ENCODE peak calls at places on chromosomes 6 and 20, in six cellular contexts. One of them, this sample, is unnamed.

GRCh38 chr20:48722002-48722731 is 105.6 kb downstream of the PREX1 start:
- DNase-seq in stomach: peak
- DNase-seq in right atrium auricular region: peak
- DNase-seq in PC-9: no peak
- DNase-seq in activated B cell treated with CpG ODN at 0.5 μM for 24 hours: no peak
- DNase-seq in Peyer's patch: peak
- DNase-seq in this sample: no peak

GRCh38 chr20:45827030-45827652 is at the start of gene TNNC2:
- DNase-seq in right atrium auricular region: no peak
- DNase-seq in activated B cell treated with CpG ODN at 0.5 μM for 24 hours: no peak
- DNase-seq in Peyer's patch: no peak
- DNase-seq in stomach: no peak
- DNase-seq in PC-9: no peak
- DNase-seq in this sample: no peak

GRCh38 chr6:34021839-34022190 is 124.1 kb downstream of the GRM4 start:
- DNase-seq in Peyer's patch: no peak
- DNase-seq in PC-9: no peak
- DNase-seq in stomach: peak
- DNase-seq in right atrium auricular region: no peak
- DNase-seq in activated B cell treated with CpG ODN at 0.5 μM for 24 hours: no peak
- DNase-seq in this sample: no peak

GRCh38 chr6:139370047-139370706 is 4.3 kb downstream of the CITED2 start:
- DNase-seq in PC-9: peak
- DNase-seq in stomach: no peak
- DNase-seq in Peyer's patch: no peak
- DNase-seq in right atrium auricular region: no peak
- DNase-seq in activated B cell treated with CpG ODN at 0.5 μM for 24 hours: no peak
- DNase-seq in this sample: no peak

GRCh38 chr20:44650777-44651493 is 564 bp downstream of the ADA start:
- DNase-seq in activated B cell treated with CpG ODN at 0.5 μM for 24 hours: peak
- DNase-seq in right atrium auricular region: no peak
- DNase-seq in stomach: no peak
- DNase-seq in Peyer's patch: peak
- DNase-seq in PC-9: peak
- DNase-seq in this sample: no peak

GRCh38 chr6:77466055-77467028 is 3.1 kb upstream of the HTR1B start:
- DNase-seq in stomach: peak
- DNase-seq in activated B cell treated with CpG ODN at 0.5 μM for 24 hours: no peak
- DNase-seq in Peyer's patch: no peak
- DNase-seq in right atrium auricular region: no peak
- DNase-seq in PC-9: peak
- DNase-seq in this sample: peak

GRCh38 chr6:128284128-128284527 is 236.3 kb downstream of the PTPRK start:
- DNase-seq in stomach: no peak
- DNase-seq in activated B cell treated with CpG ODN at 0.5 μM for 24 hours: no peak
- DNase-seq in Peyer's patch: no peak
- DNase-seq in PC-9: no peak
- DNase-seq in right atrium auricular region: no peak
- DNase-seq in this sample: no peak

GRCh38 chr6:93423542-93423941 is 4.2 kb upstream of the EPHA7 start:
- DNase-seq in activated B cell treated with CpG ODN at 0.5 μM for 24 hours: no peak
- DNase-seq in right atrium auricular region: no peak
- DNase-seq in PC-9: peak
- DNase-seq in Peyer's patch: no peak
- DNase-seq in stomach: no peak
- DNase-seq in this sample: no peak

GRCh38 chr6:2634151-2634964 is 116.4 kb downstream of the MYLK4 start:
- DNase-seq in right atrium auricular region: peak
- DNase-seq in stomach: peak
- DNase-seq in activated B cell treated with CpG ODN at 0.5 μM for 24 hours: peak
- DNase-seq in PC-9: peak
- DNase-seq in Peyer's patch: peak
- DNase-seq in this sample: peak

GRCh38 chr6:72864799-72865198 is 242.9 kb downstream of the KCNQ5 start:
- DNase-seq in stomach: no peak
- DNase-seq in activated B cell treated with CpG ODN at 0.5 μM for 24 hours: no peak
- DNase-seq in PC-9: no peak
- DNase-seq in right atrium auricular region: no peak
- DNase-seq in Peyer's patch: no peak
- DNase-seq in this sample: no peak

GRCh38 chr6:89895273-89895874 is 1.1 kb downstream of the GJA10 start:
- DNase-seq in right atrium auricular region: no peak
- DNase-seq in PC-9: peak
- DNase-seq in Peyer's patch: no peak
- DNase-seq in stomach: no peak
- DNase-seq in activated B cell treated with CpG ODN at 0.5 μM for 24 hours: no peak
- DNase-seq in this sample: no peak

GRCh38 chr20:35012227-35013069 is 56.8 kb downstream of the MYH7B start:
- DNase-seq in activated B cell treated with CpG ODN at 0.5 μM for 24 hours: no peak
- DNase-seq in stomach: peak
- DNase-seq in Peyer's patch: no peak
- DNase-seq in PC-9: no peak
- DNase-seq in right atrium auricular region: peak
- DNase-seq in this sample: peak

GRCh38 chr6:158765509-158766068 is 53.6 kb downstream of the EZR start:
- DNase-seq in Peyer's patch: no peak
- DNase-seq in right atrium auricular region: no peak
- DNase-seq in PC-9: no peak
- DNase-seq in stomach: no peak
- DNase-seq in activated B cell treated with CpG ODN at 0.5 μM for 24 hours: no peak
- DNase-seq in this sample: no peak

GRCh38 chr20:46928580-46929132 is 34.0 kb downstream of the EYA2 start:
- DNase-seq in right atrium auricular region: peak
- DNase-seq in stomach: no peak
- DNase-seq in activated B cell treated with CpG ODN at 0.5 μM for 24 hours: no peak
- DNase-seq in Peyer's patch: no peak
- DNase-seq in PC-9: no peak
- DNase-seq in this sample: no peak

GRCh38 chr20:12928755-12929401 is 79.9 kb upstream of the SPTLC3 start:
- DNase-seq in PC-9: peak
- DNase-seq in right atrium auricular region: no peak
- DNase-seq in stomach: no peak
- DNase-seq in activated B cell treated with CpG ODN at 0.5 μM for 24 hours: no peak
- DNase-seq in Peyer's patch: no peak
- DNase-seq in this sample: no peak

GRCh38 chr6:105561501-105561900 is 158.6 kb upstream of the PREP start:
- DNase-seq in activated B cell treated with CpG ODN at 0.5 μM for 24 hours: no peak
- DNase-seq in Peyer's patch: no peak
- DNase-seq in right atrium auricular region: no peak
- DNase-seq in stomach: no peak
- DNase-seq in PC-9: no peak
- DNase-seq in this sample: no peak

GRCh38 chr6:161271343-161272019 is 2.4 kb downstream of the AGPAT4 start:
- DNase-seq in Peyer's patch: no peak
- DNase-seq in PC-9: no peak
- DNase-seq in activated B cell treated with CpG ODN at 0.5 μM for 24 hours: no peak
- DNase-seq in stomach: no peak
- DNase-seq in right atrium auricular region: no peak
- DNase-seq in this sample: no peak

GRCh38 chr20:63457737-63458136 is 14.7 kb downstream of the KCNQ2 start:
- DNase-seq in right atrium auricular region: no peak
- DNase-seq in Peyer's patch: no peak
- DNase-seq in PC-9: peak
- DNase-seq in stomach: peak
- DNase-seq in activated B cell treated with CpG ODN at 0.5 μM for 24 hours: no peak
- DNase-seq in this sample: no peak

GRCh38 chr20:41138527-41139226 is 1.3 kb downstream of the PLCG1 start:
- DNase-seq in stomach: no peak
- DNase-seq in activated B cell treated with CpG ODN at 0.5 μM for 24 hours: no peak
- DNase-seq in Peyer's patch: peak
- DNase-seq in PC-9: peak
- DNase-seq in right atrium auricular region: no peak
- DNase-seq in this sample: no peak

GRCh38 chr6:56938634-56939294 is 16.1 kb upstream of the BEND6 start:
- DNase-seq in activated B cell treated with CpG ODN at 0.5 μM for 24 hours: no peak
- DNase-seq in right atrium auricular region: no peak
- DNase-seq in Peyer's patch: no peak
- DNase-seq in PC-9: peak
- DNase-seq in stomach: no peak
- DNase-seq in this sample: no peak

GRCh38 chr6:35713426-35713825 is 23.4 kb upstream of the ARMC12 start:
- DNase-seq in PC-9: no peak
- DNase-seq in Peyer's patch: no peak
- DNase-seq in right atrium auricular region: no peak
- DNase-seq in activated B cell treated with CpG ODN at 0.5 μM for 24 hours: no peak
- DNase-seq in stomach: no peak
- DNase-seq in this sample: no peak

GRCh38 chr6:148415511-148416286 is 73.1 kb downstream of the SASH1 start:
- DNase-seq in stomach: no peak
- DNase-seq in Peyer's patch: no peak
- DNase-seq in right atrium auricular region: no peak
- DNase-seq in PC-9: no peak
- DNase-seq in activated B cell treated with CpG ODN at 0.5 μM for 24 hours: no peak
- DNase-seq in this sample: no peak

GRCh38 chr6:130598021-130598989 is 228.9 kb upstream of the SMLR1 start:
- DNase-seq in stomach: no peak
- DNase-seq in PC-9: no peak
- DNase-seq in right atrium auricular region: no peak
- DNase-seq in Peyer's patch: no peak
- DNase-seq in activated B cell treated with CpG ODN at 0.5 μM for 24 hours: no peak
- DNase-seq in this sample: no peak

GRCh38 chr6:105748737-105749161 is 337.4 kb upstream of the PRDM1 start:
- DNase-seq in PC-9: no peak
- DNase-seq in activated B cell treated with CpG ODN at 0.5 μM for 24 hours: no peak
- DNase-seq in stomach: no peak
- DNase-seq in right atrium auricular region: no peak
- DNase-seq in Peyer's patch: no peak
- DNase-seq in this sample: no peak

GRCh38 chr6:88165087-88165876 is 865 bp downstream of the CNR1 start:
- DNase-seq in stomach: no peak
- DNase-seq in PC-9: no peak
- DNase-seq in Peyer's patch: peak
- DNase-seq in right atrium auricular region: no peak
- DNase-seq in activated B cell treated with CpG ODN at 0.5 μM for 24 hours: no peak
- DNase-seq in this sample: no peak

GRCh38 chr6:132088150-132088549 is 137.0 kb upstream of the CCN2 start:
- DNase-seq in activated B cell treated with CpG ODN at 0.5 μM for 24 hours: no peak
- DNase-seq in stomach: no peak
- DNase-seq in PC-9: no peak
- DNase-seq in right atrium auricular region: no peak
- DNase-seq in Peyer's patch: no peak
- DNase-seq in this sample: no peak

GRCh38 chr6:170027111-170028043 is 263.5 kb downstream of the DLL1 start:
- DNase-seq in right atrium auricular region: peak
- DNase-seq in PC-9: no peak
- DNase-seq in Peyer's patch: no peak
- DNase-seq in activated B cell treated with CpG ODN at 0.5 μM for 24 hours: no peak
- DNase-seq in stomach: peak
- DNase-seq in this sample: peak

DNA sequence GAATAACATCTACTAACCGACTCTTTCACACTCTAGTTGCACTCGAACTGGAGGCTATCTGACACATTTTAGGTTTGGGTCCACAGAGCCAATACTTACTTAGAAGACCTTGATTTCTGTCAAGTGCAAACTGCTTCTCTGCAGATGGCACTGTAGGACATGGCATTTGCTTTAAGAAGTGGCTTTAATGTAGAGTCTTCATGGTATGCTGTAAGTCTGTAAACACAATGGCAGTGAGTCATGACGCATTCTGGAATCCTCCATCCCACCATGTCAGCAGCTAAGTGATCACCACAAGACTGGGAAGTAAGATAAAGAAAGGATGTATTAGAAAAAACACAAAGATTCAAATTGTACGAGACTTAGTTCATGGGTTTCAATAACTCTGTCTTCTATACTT is 377.0 kb upstream of the NOX3 start:
- DNase-seq in PC-9: no peak
- DNase-seq in stomach: no peak
- DNase-seq in right atrium auricular region: no peak
- DNase-seq in activated B cell treated with CpG ODN at 0.5 μM for 24 hours: no peak
- DNase-seq in Peyer's patch: no peak
- DNase-seq in this sample: no peak
- TF ChIP-seq CTCF in PC-9: no peak
- TF ChIP-seq CTCF in stomach: no peak
- TF ChIP-seq CTCF in right atrium auricular region: no peak
- TF ChIP-seq CTCF in activated B cell treated with CpG ODN at 0.5 μM for 24 hours: no peak
- TF ChIP-seq CTCF in Peyer's patch: no peak
- TF ChIP-seq CTCF in this sample: no peak

GRCh38 chr6:37438912-37439311 is 5.9 kb downstream of the CMTR1 start:
- DNase-seq in PC-9: no peak
- DNase-seq in activated B cell treated with CpG ODN at 0.5 μM for 24 hours: no peak
- DNase-seq in right atrium auricular region: no peak
- DNase-seq in stomach: no peak
- DNase-seq in Peyer's patch: no peak
- DNase-seq in this sample: no peak

GRCh38 chr6:37432916-37433656 is at the start of gene CMTR1:
- DNase-seq in right atrium auricular region: peak
- DNase-seq in stomach: peak
- DNase-seq in Peyer's patch: peak
- DNase-seq in PC-9: peak
- DNase-seq in activated B cell treated with CpG ODN at 0.5 μM for 24 hours: peak
- DNase-seq in this sample: peak

GRCh38 chr6:37435373-37435772 is 2.4 kb downstream of the CMTR1 start:
- DNase-seq in PC-9: no peak
- DNase-seq in stomach: no peak
- DNase-seq in activated B cell treated with CpG ODN at 0.5 μM for 24 hours: no peak
- DNase-seq in Peyer's patch: no peak
- DNase-seq in right atrium auricular region: no peak
- DNase-seq in this sample: no peak

GRCh38 chr6:37433657-37434271 is 743 bp downstream of the CMTR1 start:
- DNase-seq in Peyer's patch: peak
- DNase-seq in stomach: no peak
- DNase-seq in right atrium auricular region: no peak
- DNase-seq in activated B cell treated with CpG ODN at 0.5 μM for 24 hours: no peak
- DNase-seq in PC-9: no peak
- DNase-seq in this sample: no peak

GRCh38 chr6:37435816-37436215 is 2.8 kb downstream of the CMTR1 start:
- DNase-seq in stomach: no peak
- DNase-seq in PC-9: no peak
- DNase-seq in activated B cell treated with CpG ODN at 0.5 μM for 24 hours: no peak
- DNase-seq in right atrium auricular region: no peak
- DNase-seq in Peyer's patch: no peak
- DNase-seq in this sample: no peak
- TF ChIP-seq CTCF in stomach: no peak
- TF ChIP-seq CTCF in PC-9: no peak
- TF ChIP-seq CTCF in activated B cell treated with CpG ODN at 0.5 μM for 24 hours: no peak
- TF ChIP-seq CTCF in right atrium auricular region: no peak
- TF ChIP-seq CTCF in Peyer's patch: no peak
- TF ChIP-seq CTCF in this sample: no peak

DNA sequence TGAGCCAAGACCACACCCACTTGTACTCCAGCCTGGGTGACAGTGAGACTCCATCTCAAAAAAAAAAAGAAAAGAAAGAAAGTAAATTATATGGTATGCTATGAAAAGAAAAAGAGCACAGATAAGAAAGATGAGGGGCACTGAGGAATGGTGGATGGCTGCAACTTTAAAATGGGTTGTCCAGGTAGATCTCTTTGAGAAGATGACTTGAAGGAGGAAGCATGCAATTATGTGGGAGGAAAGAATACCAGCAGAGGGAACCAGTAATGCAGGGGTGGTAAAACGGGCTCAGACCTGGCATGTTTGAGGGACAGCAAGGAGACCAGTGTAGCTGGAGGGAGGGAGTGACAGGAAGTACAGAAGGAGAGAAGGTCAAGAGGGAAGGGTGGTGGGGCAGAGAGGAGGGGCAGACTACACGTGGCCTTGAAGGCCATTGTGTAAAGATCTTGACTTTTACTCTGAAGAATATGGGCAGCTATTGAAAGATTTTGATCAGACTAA is 22.3 kb downstream of the LINC00237 start:
- DNase-seq in stomach: no peak
- DNase-seq in PC-9: no peak
- DNase-seq in right atrium auricular region: no peak
- DNase-seq in activated B cell treated with CpG ODN at 0.5 μM for 24 hours: no peak
- DNase-seq in Peyer's patch: no peak
- DNase-seq in this sample: no peak
- TF ChIP-seq CTCF in stomach: no peak
- TF ChIP-seq CTCF in PC-9: no peak
- TF ChIP-seq CTCF in right atrium auricular region: no peak
- TF ChIP-seq CTCF in activated B cell treated with CpG ODN at 0.5 μM for 24 hours: no peak
- TF ChIP-seq CTCF in Peyer's patch: no peak
- TF ChIP-seq CTCF in this sample: no peak

GRCh38 chr20:50138120-50138478 is 15.4 kb downstream of the PEDS1 start:
- DNase-seq in activated B cell treated with CpG ODN at 0.5 μM for 24 hours: no peak
- DNase-seq in Peyer's patch: no peak
- DNase-seq in PC-9: no peak
- DNase-seq in right atrium auricular region: no peak
- DNase-seq in stomach: no peak
- DNase-seq in this sample: no peak
- TF ChIP-seq CTCF in activated B cell treated with CpG ODN at 0.5 μM for 24 hours: no peak
- TF ChIP-seq CTCF in Peyer's patch: no peak
- TF ChIP-seq CTCF in PC-9: no peak
- TF ChIP-seq CTCF in right atrium auricular region: no peak
- TF ChIP-seq CTCF in stomach: no peak
- TF ChIP-seq CTCF in this sample: no peak